ENCODE peak calls at places on chromosomes 4 and X, in five cellular contexts. F is renal cortical epithelial cell, Z is non-pigmented ciliary epithelial cell, N is HEK293T, W is EL. B is an unnamed sample.

GRCh38 chr4:7964890-7965662 is 25.4 kb upstream of the AFAP1 start:
- DNase-seq in F (peak; percentile 74), Z (no peak), N (no peak), W (peak; percentile 37), B (no peak)

GRCh38 chr4:165537028-165537648 is 158.3 kb downstream of the CPE start:
- DNase-seq in F (peak; percentile 63), Z (peak; percentile 8), N (peak; percentile 50), W (peak; percentile 45), B (peak; percentile 67)

GRCh38 chrX:46117234-46117633 is 428.0 kb downstream of the ZNF674 start:
- DNase-seq in F (no peak), Z (no peak), N (no peak), W (no peak), B (no peak)

GRCh38 chr4:80322716-80323115 is 12.8 kb upstream of the CFAP299 start:
- DNase-seq in F (peak; percentile 56), Z (no peak), N (peak; percentile 9), W (peak; percentile 62), B (peak; percentile 53)

GRCh38 chrX:46916273-46916672 is 4.1 kb downstream of the JADE3 start:
- DNase-seq in F (no peak), Z (no peak), N (no peak), W (no peak), B (no peak)

GRCh38 chr4:47623916-47624554 is 139.0 kb downstream of the ATP10D start:
- DNase-seq in F (peak; percentile 20), Z (peak; percentile 78), N (no peak), W (peak; percentile 68), B (peak; percentile 43)

GRCh38 chr4:110287130-110287529 is 88.7 kb upstream of the ELOVL6 start:
- DNase-seq in F (peak; percentile 87), Z (peak; percentile 55), N (no peak), W (peak; percentile 73), B (no peak)

GRCh38 chr4:30825008-30825765 is 105.0 kb downstream of the PCDH7 start:
- DNase-seq in F (no peak), Z (no peak), N (no peak), W (peak; percentile 15), B (no peak)

GRCh38 chr4:185346975-185347601 is 48.6 kb downstream of the LRP2BP start:
- DNase-seq in F (no peak), Z (no peak), N (no peak), W (peak; percentile 81), B (no peak)

GRCh38 chrX:10072786-10073568 is 83.8 kb upstream of the CLCN4 start:
- DNase-seq in F (no peak), Z (no peak), N (no peak), W (no peak), B (no peak)

GRCh38 chr4:6019316-6020263 is 1.4 kb upstream of the C4orf50 start:
- DNase-seq in F (peak; percentile 23), Z (no peak), N (peak; percentile 80), W (peak; percentile 44), B (no peak)

GRCh38 chr4:53688186-53688790 is 97.0 kb upstream of the LNX1 start:
- DNase-seq in F (peak; percentile 97), Z (peak; percentile 99), N (no peak), W (peak; percentile 98), B (peak; percentile 73)

GRCh38 chr4:112147697-112148096 is 2.4 kb downstream of the FAM241A start:
- DNase-seq in F (no peak), Z (no peak), N (no peak), W (no peak), B (no peak)

GRCh38 chr4:106494066-106494465 is 125.5 kb upstream of the GIMD1 start:
- DNase-seq in F (no peak), Z (peak; percentile 14), N (no peak), W (peak; percentile 43), B (no peak)

GRCh38 chrX:134764202-134764785 is 106.0 kb upstream of the PLAC1 start:
- DNase-seq in F (no peak), Z (no peak), N (peak; percentile 81), W (peak; percentile 40), B (peak; percentile 0)

GRCh38 chr4:107896158-107896645 is 35.1 kb upstream of the CYP2U1 start:
- DNase-seq in F (peak; percentile 100), Z (peak; percentile 96), N (no peak), W (peak; percentile 94), B (peak; percentile 99)

GRCh38 chrX:124338733-124339514 is 6.5 kb downstream of the TEX13D start:
- DNase-seq in F (no peak), Z (no peak), N (no peak), W (no peak), B (no peak)

B was measured in kidney glomerular epithelial cell.